ENCODE peak calls at places on chromosomes 3 and 15, in nine cellular contexts. V is astrocyte of the spinal cord; Y is LoVo; H is CD8-positive, alpha-beta T cell; C is fibroblast of mammary gland; N is IMR-90; R is activated gamma-delta T cell treated with Interleukin-2 at 50 U/mL for 16 hours; E is cerebellum; Q is GM20000. T is an unnamed sample.

GRCh38 chr3:140276698-140277097 is 341.7 kb downstream of the CLSTN2 start:
- DNase-seq in V (peak), Y (no peak), H (no peak), C (peak), N (peak), R (no peak), E (no peak), Q (no peak), T (no peak)

GRCh38 chr3:57966823-57967222 is 41.4 kb upstream of the FLNB start:
- DNase-seq in V (no peak), Y (no peak), H (no peak), C (peak), N (peak), R (no peak), E (no peak), Q (no peak), T (peak)

GRCh38 chr3:133838296-133838789 is 32.7 kb downstream of the SRPRB start:
- DNase-seq in V (no peak), Y (no peak), H (no peak), C (no peak), N (no peak), R (no peak), E (no peak), Q (no peak), T (no peak)

GRCh38 chr15:101499863-101500713 is 10.6 kb upstream of the PCSK6 start:
- DNase-seq in V (no peak), Y (no peak), H (no peak), C (no peak), N (no peak), R (no peak), E (no peak), Q (peak), T (no peak)

GRCh38 chr3:179716811-179717210 is 64.0 kb downstream of the USP13 start:
- DNase-seq in V (peak), Y (no peak), H (no peak), C (peak), N (peak), R (no peak), E (no peak), Q (no peak), T (peak)

GRCh38 chr3:50652709-50653108 is 22.0 kb upstream of the DOCK3 start:
- DNase-seq in V (no peak), Y (no peak), H (peak), C (peak), N (peak), R (peak), E (no peak), Q (peak), T (no peak)

GRCh38 chr15:78055923-78056713 is 21.4 kb downstream of the TBC1D2B start:
- DNase-seq in V (no peak), Y (peak), H (no peak), C (peak), N (no peak), R (no peak), E (no peak), Q (no peak), T (no peak)

GRCh38 chr15:70523634-70524033 is 239.7 kb downstream of the UACA start:
- DNase-seq in V (no peak), Y (no peak), H (no peak), C (no peak), N (no peak), R (no peak), E (no peak), Q (no peak), T (no peak)

GRCh38 chr3:42873216-42873982 is 2.3 kb downstream of the CYP8B1 start:
- DNase-seq in V (no peak), Y (no peak), H (no peak), C (no peak), N (no peak), R (no peak), E (no peak), Q (no peak), T (no peak)

GRCh38 chr3:114143817-114144216 is 35.0 kb downstream of the DRD3 start:
- DNase-seq in V (no peak), Y (no peak), H (no peak), C (no peak), N (no peak), R (no peak), E (no peak), Q (no peak), T (peak)

GRCh38 chr15:67024322-67024997 is 40.9 kb upstream of the SMAD3 start:
- DNase-seq in V (peak), Y (peak), H (no peak), C (peak), N (peak), R (no peak), E (peak), Q (no peak), T (peak)

GRCh38 chr3:112598731-112599130 is 36.9 kb downstream of the SLC35A5 start:
- DNase-seq in V (no peak), Y (no peak), H (no peak), C (no peak), N (no peak), R (no peak), E (no peak), Q (no peak), T (peak)

GRCh38 chr3:166052440-166052839 is 215.2 kb upstream of the BCHE start:
- DNase-seq in V (no peak), Y (no peak), H (no peak), C (no peak), N (no peak), R (no peak), E (no peak), Q (no peak), T (no peak)

GRCh38 chr3:11009898-11010297 is 17.4 kb downstream of the SLC6A1 start:
- DNase-seq in V (no peak), Y (no peak), H (no peak), C (no peak), N (no peak), R (no peak), E (no peak), Q (no peak), T (no peak)